ENCODE peak calls at places on chromosomes 16 and 17, in four cellular contexts. N is HL-60, D is GM12878, W is K562. C is an unnamed sample.

GRCh38 chr17:71494456-71494855 is 626.4 kb upstream of the SOX9 start:
- DNase-seq in N (no peak), D (no peak), W (no peak), C (no peak)

GRCh38 chr16:11090947-11091785 is 146.8 kb downstream of the CLEC16A start:
- DNase-seq in N (peak; percentile 44), D (no peak), W (peak; percentile 19), C (no peak)

GRCh38 chr17:64402469-64402868 is 11.8 kb upstream of the PECAM1 start:
- DNase-seq in N (no peak), D (no peak), W (no peak), C (no peak)

GRCh38 chr17:49707608-49708514 is at the start of gene SLC35B1:
- DNase-seq in N (peak; percentile 100), D (peak; percentile 97), W (peak; percentile 98), C (peak; percentile 97)

GRCh38 chr16:83878838-83879237 is 20.1 kb upstream of the MLYCD start:
- DNase-seq in N (peak; percentile 30), D (no peak), W (no peak), C (no peak)

GRCh38 chr16:78183886-78184553 is 84.6 kb downstream of the WWOX start:
- DNase-seq in N (no peak), D (no peak), W (no peak), C (no peak)

GRCh38 chr17:32525116-32525515 is 38.3 kb downstream of the CDK5R1 start:
- DNase-seq in N (no peak), D (no peak), W (no peak), C (no peak)

GRCh38 chr16:11685844-11686618 is 17.8 kb downstream of the SNN start:
- DNase-seq in N (no peak), D (no peak), W (no peak), C (no peak)

GRCh38 chr17:79036609-79037008 is 12.6 kb downstream of the C1QTNF1 start:
- DNase-seq in N (no peak), D (no peak), W (peak; percentile 1), C (no peak)

GRCh38 chr16:61460020-61460419 is 576.2 kb downstream of the CDH8 start:
- DNase-seq in N (no peak), D (no peak), W (no peak), C (no peak)

GRCh38 chr16:23013484-23013883 is 135.8 kb downstream of the USP31 start:
- DNase-seq in N (no peak), D (no peak), W (no peak), C (no peak)

GRCh38 chr16:397736-398332 is 835 bp downstream of the NME4 start:
- DNase-seq in N (peak; percentile 89), D (no peak), W (peak; percentile 65), C (no peak)

GRCh38 chr17:17819111-17819510 is 17.7 kb downstream of the SREBF1 start:
- DNase-seq in N (no peak), D (no peak), W (no peak), C (no peak)

GRCh38 chr16:70688266-70688742 is 2.5 kb upstream of the MTSS2 start:
- DNase-seq in N (no peak), D (no peak), W (no peak), C (no peak)

GRCh38 chr16:85393674-85394510 is 219.2 kb upstream of the GSE1 start:
- DNase-seq in N (peak; percentile 35), D (no peak), W (peak; percentile 94), C (peak; percentile 97)

GRCh38 chr17:13425390-13425789 is 176.3 kb downstream of the HS3ST3A1 start:
- DNase-seq in N (no peak), D (no peak), W (no peak), C (no peak)

GRCh38 chr17:66580178-66580577 is 254.7 kb upstream of the CACNG5 start:
- DNase-seq in N (no peak), D (no peak), W (no peak), C (no peak)

GRCh38 chr16:28317040-28317880 is 24.9 kb downstream of the SBK1 start:
- DNase-seq in N (peak; percentile 50), D (no peak), W (peak; percentile 75), C (peak; percentile 79)
- TF ChIP-seq SPI1 in N (no peak), D (no peak), W (no peak), C (no peak)

GRCh38 chr16:76428858-76429257 is 151.7 kb downstream of the CNTNAP4 start:
- DNase-seq in N (no peak), D (no peak), W (no peak), C (no peak)
- TF ChIP-seq SPI1 in N (no peak), D (no peak), W (no peak), C (no peak)

DNA sequence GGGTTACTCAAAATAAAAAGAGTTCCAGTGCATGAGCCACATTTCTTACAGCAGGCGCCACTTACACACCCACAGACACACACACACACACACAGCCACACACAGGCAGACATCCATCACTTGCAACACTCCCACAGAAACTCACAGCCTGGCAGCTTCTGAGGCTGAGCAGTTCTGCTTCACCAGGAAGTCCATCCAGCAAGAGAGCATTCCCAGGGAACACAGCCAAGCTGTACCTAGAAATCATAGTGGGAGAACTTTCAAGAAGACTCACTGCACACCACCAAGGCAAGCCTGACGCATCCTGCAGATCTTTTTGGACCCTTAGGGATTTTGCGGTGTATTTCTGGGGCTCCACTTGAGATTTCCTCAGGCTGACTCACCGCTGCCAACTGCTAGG is 140.9 kb upstream of the WSB1 start:
- DNase-seq in N (no peak), D (no peak), W (peak; percentile 4), C (no peak)
- TF ChIP-seq SPI1 in N (no peak), D (no peak), W (no peak), C (no peak)

DNA sequence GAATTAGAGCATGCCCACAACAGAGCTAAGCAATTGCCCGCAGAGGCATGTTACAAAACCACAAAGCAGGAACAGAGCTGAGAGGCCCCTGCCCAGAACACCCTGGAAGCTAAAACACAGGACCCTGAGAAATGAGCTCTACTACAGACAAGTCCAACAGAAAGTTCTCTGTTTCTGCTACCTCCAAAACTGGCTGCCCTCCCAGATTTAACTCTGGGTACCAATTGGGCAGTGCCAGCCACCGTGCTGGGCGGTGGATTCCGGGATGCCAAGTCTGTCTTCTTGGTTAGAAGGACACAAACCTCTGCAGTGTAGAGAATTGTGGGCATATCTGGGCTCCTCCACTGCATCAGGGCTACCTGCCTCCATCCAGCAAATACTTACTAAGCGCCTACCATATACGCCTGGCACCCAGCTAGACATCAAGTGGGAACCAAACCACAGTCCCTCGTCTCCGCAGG is 1.0 kb downstream of the CMTM4 start:
- DNase-seq in N (peak; percentile 73), D (no peak), W (no peak), C (no peak)
- TF ChIP-seq SPI1 in N (no peak), D (no peak), W (no peak), C (no peak)